ENCODE peak calls at places on chromosomes 12 and 14, in seven cellular contexts. N, P, O, I, X, Q and B are unnamed samples.
A peak's percentile ranks its signal among the peaks of the same experiment; 100 is the strongest.

GRCh38 chr14:99038401-99038800 is 233.6 kb downstream of the BCL11B start:
- DNase-seq in O (no peak), X (no peak), N (no peak), P (no peak), Q (peak; percentile 5), I (no peak), B (no peak)

GRCh38 chr14:100267990-100268389 is 29.0 kb downstream of the YY1 start:
- DNase-seq in O (no peak), P (no peak), Q (no peak), N (no peak), X (no peak), I (no peak), B (no peak)

GRCh38 chr14:86022031-86022629 is 492.2 kb downstream of the FLRT2 start:
- DNase-seq in I (no peak), O (no peak), Q (peak; percentile 28), P (no peak), X (no peak), N (no peak), B (no peak)

GRCh38 chr12:62191747-62192485 is 68.3 kb upstream of the USP15 start:
- DNase-seq in X (peak; percentile 33), O (peak; percentile 29), I (no peak), N (peak; percentile 11), Q (peak; percentile 44), P (peak; percentile 15), B (peak; percentile 19)

GRCh38 chr14:60686865-60687264 is 37.3 kb downstream of the SIX4 start:
- DNase-seq in P (no peak), Q (no peak), N (no peak), O (no peak), X (no peak), I (no peak), B (no peak)

GRCh38 chr12:68743416-68743815 is 2.6 kb upstream of the SLC35E3 start:
- DNase-seq in I (no peak), O (no peak), P (no peak), N (no peak), Q (no peak), X (no peak), B (no peak)

GRCh38 chr12:43285248-43285647 is 266.8 kb downstream of the ADAMTS20 start:
- DNase-seq in N (no peak), P (no peak), X (no peak), Q (peak; percentile 90), O (no peak), I (no peak), B (no peak)

GRCh38 chr12:63889236-63889635 is 44.7 kb downstream of the SRGAP1 start:
- DNase-seq in O (no peak), X (no peak), N (no peak), Q (peak; percentile 70), I (no peak), P (no peak), B (no peak)

GRCh38 chr14:75182820-75183219 is 6.4 kb upstream of the TMED10 start:
- DNase-seq in P (no peak), N (no peak), X (no peak), I (peak; percentile 2), Q (peak; percentile 87), O (no peak), B (no peak)

GRCh38 chr12:4858385-4858784 is 51.3 kb upstream of the KCNA1 start:
- DNase-seq in X (peak; percentile 49), P (no peak), N (no peak), Q (no peak), O (peak; percentile 55), I (no peak), B (peak; percentile 61)

GRCh38 chr14:32933943-32934890 is 4.5 kb upstream of the NPAS3 start:
- DNase-seq in O (peak; percentile 63), X (peak; percentile 71), N (no peak), Q (peak; percentile 23), P (no peak), I (peak; percentile 73), B (peak; percentile 26)

GRCh38 chr12:76265424-76266180 is 82.6 kb downstream of the BBS10 start:
- DNase-seq in I (no peak), X (no peak), P (no peak), O (no peak), Q (no peak), N (no peak), B (no peak)

GRCh38 chr12:109715310-109716091 is 1.9 kb downstream of the FAM222A start:
- DNase-seq in N (no peak), I (no peak), Q (no peak), O (peak; percentile 63), X (peak; percentile 61), P (no peak), B (peak; percentile 81)

GRCh38 chr14:90578283-90578985 is 181.6 kb downstream of the CALM1 start:
- DNase-seq in Q (no peak), P (no peak), I (no peak), N (no peak), X (no peak), O (no peak), B (no peak)

GRCh38 chr12:113306382-113306781 is 28.5 kb downstream of the SLC8B1 start:
- DNase-seq in X (no peak), I (no peak), O (no peak), N (no peak), P (no peak), Q (no peak), B (no peak)

GRCh38 chr12:115926037-115926670 is 351.3 kb downstream of the MED13L start:
- DNase-seq in P (no peak), X (no peak), O (no peak), I (no peak), Q (no peak), N (no peak), B (no peak)